ENCODE peak calls at places on chromosomes 1 and 21, in ten cellular contexts. F is Peyer's patch, A is heart right ventricle, V is WTC11, H is GM23338, Q is AG09309, R is adrenal gland, D is endothelial cell, O is H9, N is type B pancreatic cell. L is an unnamed sample.

GRCh38 chr1:226172589-226172988 is 14.0 kb downstream of the ACBD3 start:
- DNase-seq in N (no peak), R (no peak), D (no peak), F (no peak), Q (no peak), V (no peak), H (no peak), A (no peak), O (no peak), L (no peak)

GRCh38 chr1:214404154-214404553 is 123.2 kb downstream of the SMYD2 start:
- DNase-seq in O (no peak), V (no peak), D (no peak), N (no peak), F (no peak), Q (no peak), A (no peak), H (no peak), R (no peak), L (no peak)

GRCh38 chr1:221419513-221420088 is 322.3 kb downstream of the DUSP10 start:
- DNase-seq in V (no peak), Q (peak), H (no peak), D (no peak), A (no peak), N (no peak), O (no peak), F (no peak), R (no peak), L (no peak)

GRCh38 chr1:230243583-230244377 is 176.7 kb downstream of the GALNT2 start:
- DNase-seq in A (no peak), V (no peak), R (no peak), N (no peak), O (no peak), H (no peak), Q (no peak), D (no peak), F (no peak), L (no peak)

GRCh38 chr21:42474982-42475381 is 21.0 kb downstream of the RSPH1 start:
- DNase-seq in O (no peak), N (no peak), R (no peak), V (no peak), F (no peak), A (no peak), D (no peak), Q (no peak), H (no peak), L (no peak)

GRCh38 chr1:9305216-9305615 is 12.5 kb downstream of the SPSB1 start:
- DNase-seq in H (no peak), D (no peak), R (no peak), Q (no peak), V (no peak), F (no peak), N (no peak), A (no peak), O (no peak), L (no peak)

GRCh38 chr21:36699026-36699545 is at the start of gene SIM2:
- DNase-seq in F (no peak), Q (no peak), O (peak), R (no peak), N (no peak), V (peak), D (peak), A (no peak), H (peak), L (no peak)

GRCh38 chr1:27973771-27974452 is 14.1 kb downstream of the XKR8 start:
- DNase-seq in N (no peak), Q (no peak), D (no peak), H (no peak), F (no peak), R (no peak), O (no peak), A (no peak), V (no peak), L (no peak)

GRCh38 chr1:77762072-77762476 is 2.4 kb upstream of the USP33 start:
- DNase-seq in H (no peak), V (no peak), Q (no peak), D (no peak), R (no peak), O (no peak), F (no peak), A (no peak), N (no peak), L (no peak)

GRCh38 chr1:209435654-209436566 is 147.6 kb upstream of the CAMK1G start:
- DNase-seq in V (peak), F (peak), R (peak), N (peak), Q (peak), A (peak), O (peak), H (peak), D (peak), L (peak)

GRCh38 chr21:41876396-41876795 is 2.7 kb downstream of the PRDM15 start:
- DNase-seq in N (no peak), D (no peak), O (no peak), Q (no peak), H (no peak), A (no peak), V (no peak), F (no peak), R (no peak), L (no peak)

GRCh38 chr1:11488201-11488770 is 9.3 kb downstream of the DISP3 start:
- DNase-seq in Q (no peak), F (no peak), O (no peak), R (no peak), H (no peak), V (peak), N (no peak), D (no peak), A (no peak), L (no peak)

GRCh38 chr1:26844389-26844788 is 17.9 kb downstream of the ZDHHC18 start:
- DNase-seq in N (no peak), O (no peak), Q (no peak), D (no peak), R (no peak), A (no peak), H (no peak), F (no peak), V (no peak), L (no peak)

GRCh38 chr21:42939581-42940413 is 14.4 kb upstream of the ERVH48-1 start:
- DNase-seq in H (no peak), R (peak), F (no peak), A (peak), D (no peak), N (no peak), Q (peak), O (no peak), V (peak), L (no peak)

GRCh38 chr1:94101613-94101940 is 19.4 kb downstream of the ABCA4 start:
- DNase-seq in R (no peak), V (no peak), N (no peak), A (no peak), D (no peak), H (no peak), O (no peak), F (no peak), Q (no peak), L (no peak)

GRCh38 chr1:44616284-44616990 is 57.8 kb downstream of the TMEM53 start:
- DNase-seq in Q (no peak), A (no peak), O (no peak), D (no peak), R (no peak), N (no peak), V (no peak), F (no peak), H (no peak), L (no peak)

GRCh38 chr1:55203064-55203463 is 12.1 kb downstream of the USP24 start:
- DNase-seq in F (no peak), Q (no peak), H (no peak), O (no peak), A (no peak), V (no peak), N (no peak), R (no peak), D (no peak), L (peak)

GRCh38 chr21:21387891-21388290 is 389.7 kb downstream of the NCAM2 start:
- DNase-seq in A (no peak), R (no peak), H (no peak), N (no peak), D (no peak), F (no peak), Q (no peak), O (no peak), V (no peak), L (no peak)

GRCh38 chr21:29196664-29197052 is 66.2 kb downstream of the MAP3K7CL start:
- DNase-seq in Q (no peak), D (no peak), O (no peak), F (no peak), R (no peak), A (no peak), N (no peak), V (no peak), H (no peak), L (no peak)

GRCh38 chr21:21715286-21715969 is 717.2 kb downstream of the NCAM2 start:
- DNase-seq in Q (no peak), R (no peak), H (no peak), O (no peak), V (no peak), D (no peak), F (no peak), N (no peak), A (no peak), L (no peak)

GRCh38 chr1:226710501-226710900 is 28.6 kb downstream of the ITPKB start:
- DNase-seq in V (no peak), Q (no peak), A (no peak), H (no peak), D (no peak), N (no peak), O (no peak), R (no peak), F (no peak), L (no peak)

GRCh38 chr1:39964552-39964951 is 9.6 kb downstream of the MFSD2A start:
- DNase-seq in A (no peak), H (no peak), R (no peak), O (no peak), V (no peak), N (no peak), Q (no peak), D (no peak), F (no peak), L (no peak)

GRCh38 chr1:1085171-1085841 is 11.2 kb upstream of the RNF223 start:
- DNase-seq in N (peak), A (peak), H (no peak), O (no peak), V (no peak), R (peak), D (no peak), Q (no peak), F (peak), L (no peak)

GRCh38 chr1:214505134-214505533 is 46.3 kb downstream of the PTPN14 start:
- DNase-seq in N (no peak), Q (no peak), H (peak), A (no peak), D (no peak), R (no peak), F (no peak), O (peak), V (no peak), L (no peak)

GRCh38 chr1:57327331-57327730 is 96.5 kb downstream of the DAB1 start:
- DNase-seq in Q (no peak), H (no peak), O (no peak), N (no peak), V (no peak), R (no peak), F (no peak), D (no peak), A (no peak), L (no peak)

GRCh38 chr1:179091691-179092165 is 9.9 kb downstream of the TOR3A start:
- DNase-seq in D (no peak), H (no peak), O (no peak), R (peak), Q (peak), F (no peak), V (no peak), A (peak), N (no peak), L (no peak)

GRCh38 chr1:230175839-230176238 is 108.8 kb downstream of the GALNT2 start:
- DNase-seq in R (no peak), O (peak), V (no peak), D (no peak), A (no peak), H (no peak), Q (no peak), N (no peak), F (no peak), L (no peak)

GRCh38 chr1:208004851-208005250 is 93.9 kb upstream of the CD34 start:
- DNase-seq in F (no peak), Q (no peak), D (no peak), H (no peak), R (no peak), A (no peak), N (no peak), O (no peak), V (no peak), L (no peak)

GRCh38 chr1:180166436-180166800 is 11.7 kb downstream of the QSOX1 start:
- DNase-seq in D (no peak), V (no peak), A (no peak), O (no peak), F (no peak), H (no peak), R (no peak), N (no peak), Q (no peak), L (no peak)

GRCh38 chr1:161502641-161503393 is 2.4 kb upstream of the FCGR2A start:
- DNase-seq in N (no peak), Q (peak), V (no peak), H (no peak), D (no peak), O (no peak), R (no peak), A (no peak), F (no peak), L (no peak)

GRCh38 chr1:61087574-61087973 is 5.2 kb downstream of the NFIA start:
- DNase-seq in V (no peak), A (no peak), Q (no peak), H (no peak), F (no peak), O (no peak), N (no peak), D (no peak), R (no peak), L (no peak)

GRCh38 chr1:217674330-217674729 is 43.2 kb downstream of the SPATA17 start:
- DNase-seq in R (no peak), O (peak), V (no peak), H (peak), A (no peak), D (no peak), F (no peak), Q (no peak), N (no peak), L (no peak)

GRCh38 chr1:218642033-218642954 is 297.2 kb downstream of the TGFB2 start:
- DNase-seq in O (no peak), N (no peak), R (no peak), D (no peak), F (no peak), Q (peak), H (no peak), A (no peak), V (no peak), L (no peak)

GRCh38 chr1:90000934-90001676 is 6.2 kb downstream of the ZNF326 start:
- DNase-seq in V (no peak), A (no peak), D (no peak), N (no peak), R (no peak), O (no peak), Q (no peak), F (no peak), H (peak), L (no peak)

GRCh38 chr1:66386712-66387111 is 147.2 kb upstream of the SGIP1 start:
- DNase-seq in H (no peak), N (no peak), V (no peak), D (no peak), F (no peak), O (no peak), Q (no peak), R (no peak), A (no peak), L (no peak)

GRCh38 chr1:119008483-119009299 is 20.5 kb upstream of the TBX15 start:
- DNase-seq in R (peak), H (peak), N (no peak), Q (no peak), D (peak), V (no peak), F (no peak), O (peak), A (peak), L (no peak)

GRCh38 chr1:28737245-28738137 is 751 bp downstream of the YTHDF2 start:
- DNase-seq in R (peak), N (no peak), Q (no peak), H (peak), V (peak), F (peak), A (peak), D (peak), O (peak), L (peak)

GRCh38 chr1:3027611-3028371 is 6.5 kb downstream of the ACTRT2 start:
- DNase-seq in H (no peak), R (no peak), O (no peak), F (peak), N (peak), A (no peak), V (no peak), D (no peak), Q (no peak), L (no peak)
- TF ChIP-seq CTCF in H (no peak), R (no peak), O (no peak), F (no peak), N (no peak), A (no peak), V (no peak), D (no peak), Q (no peak), L (no peak)

GRCh38 chr1:206880310-206880709 is 14.9 kb downstream of the IL20 start:
- DNase-seq in N (no peak), D (no peak), O (no peak), F (no peak), Q (no peak), H (no peak), A (no peak), V (no peak), R (no peak), L (no peak)

GRCh38 chr1:206883876-206884275 is 13.4 kb upstream of the IL24 start:
- DNase-seq in H (no peak), Q (no peak), A (no peak), R (no peak), F (no peak), N (no peak), D (no peak), V (no peak), O (no peak), L (no peak)

GRCh38 chr1:206883160-206883559 is 14.1 kb upstream of the IL24 start:
- DNase-seq in A (no peak), D (no peak), N (no peak), R (no peak), H (no peak), F (no peak), V (no peak), O (no peak), Q (no peak), L (no peak)

GRCh38 chr1:206885341-206886060 is 11.7 kb upstream of the IL24 start:
- DNase-seq in F (no peak), R (no peak), N (no peak), H (no peak), V (no peak), O (no peak), Q (no peak), A (no peak), D (no peak), L (no peak)

GRCh38 chr1:206882555-206882954 is 14.7 kb upstream of the IL24 start:
- DNase-seq in D (no peak), Q (no peak), A (no peak), V (no peak), N (no peak), R (no peak), F (no peak), O (no peak), H (peak), L (no peak)
- TF ChIP-seq CTCF in D (peak), Q (no peak), A (no peak), V (peak), N (peak), R (no peak), F (no peak), O (peak), H (peak), L (peak)

GRCh38 chr1:25590096-25590824 is 26.3 kb upstream of the MAN1C1 start:
- DNase-seq in F (no peak), A (peak), N (no peak), R (no peak), D (no peak), V (no peak), Q (no peak), H (no peak), O (no peak), L (no peak)
- TF ChIP-seq CTCF in F (no peak), A (no peak), N (peak), R (peak), D (no peak), V (no peak), Q (no peak), H (no peak), O (peak), L (no peak)

GRCh38 chr1:234125283-234125682 is 220.8 kb downstream of the SLC35F3 start:
- DNase-seq in R (no peak), A (no peak), F (no peak), D (peak), H (peak), Q (no peak), O (peak), N (no peak), V (peak), L (peak)
- TF ChIP-seq CTCF in R (no peak), A (no peak), F (no peak), D (peak), H (peak), Q (peak), O (peak), N (peak), V (peak), L (peak)

DNA sequence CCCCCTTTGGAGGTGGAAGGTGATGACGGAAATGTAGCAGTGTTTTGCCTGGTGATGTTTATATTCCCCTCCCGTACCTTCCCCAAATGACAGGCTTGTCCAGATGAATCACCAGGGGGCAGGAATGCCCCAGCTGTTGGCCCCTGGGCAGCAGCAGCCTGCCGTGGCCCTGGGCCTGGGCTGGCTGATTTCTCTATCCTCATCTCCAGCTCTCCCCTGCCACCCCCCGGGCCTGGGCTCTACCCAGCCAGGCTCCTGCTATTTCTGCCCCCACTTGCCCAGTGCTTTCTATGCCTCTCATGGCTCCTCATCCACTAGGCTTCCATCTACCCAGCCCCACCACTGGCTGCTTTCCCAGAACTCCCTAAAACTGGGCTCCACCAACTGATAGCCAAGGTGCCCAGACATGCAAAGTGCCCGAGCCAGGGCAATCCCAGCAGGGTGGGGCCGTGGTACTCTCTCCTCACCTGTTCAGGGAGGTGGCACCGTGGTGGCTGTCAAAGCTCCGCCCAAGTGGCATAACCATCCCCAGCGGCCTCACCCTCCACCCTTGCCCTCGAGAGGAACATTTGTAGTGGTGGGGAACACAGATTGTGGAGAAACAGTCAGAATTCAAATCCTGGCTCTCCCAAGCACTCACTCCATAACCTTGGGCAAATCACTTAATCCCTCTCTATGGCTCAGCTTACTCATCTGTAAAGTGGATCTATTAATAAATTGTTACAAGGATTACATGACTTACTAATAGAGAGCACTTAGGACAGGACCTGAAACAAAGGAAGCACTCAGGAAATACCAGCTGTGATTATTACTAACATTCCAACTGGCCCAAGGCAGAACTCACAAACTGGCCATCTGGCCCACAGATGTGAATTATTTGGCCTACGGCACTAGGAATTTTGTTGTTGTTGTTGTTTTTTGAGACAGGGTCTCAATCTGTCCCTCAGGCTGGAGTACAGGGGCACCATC is 12.8 kb upstream of the ECE1 start:
- DNase-seq in F (peak), D (no peak), A (no peak), Q (peak), V (no peak), H (no peak), O (no peak), R (peak), N (no peak), L (no peak)
- TF ChIP-seq CTCF in F (no peak), D (no peak), A (no peak), Q (peak), V (no peak), H (no peak), O (peak), R (no peak), N (no peak), L (no peak)

GRCh38 chr1:15362096-15362736 is 47.5 kb upstream of the EFHD2 start:
- DNase-seq in F (no peak), H (no peak), Q (no peak), O (no peak), D (no peak), R (no peak), A (no peak), V (no peak), N (no peak), L (no peak)

GRCh38 chr1:15368888-15369287 is 40.8 kb upstream of the EFHD2 start:
- DNase-seq in H (no peak), A (no peak), Q (no peak), R (no peak), F (no peak), O (no peak), D (no peak), V (no peak), N (no peak), L (no peak)

GRCh38 chr1:15360681-15361080 is 49.0 kb upstream of the EFHD2 start:
- DNase-seq in D (no peak), A (no peak), Q (no peak), O (no peak), N (no peak), F (no peak), V (no peak), R (no peak), H (no peak), L (no peak)

GRCh38 chr1:15362737-15363128 is 47.0 kb upstream of the EFHD2 start:
- DNase-seq in R (no peak), O (no peak), N (no peak), V (no peak), Q (no peak), F (no peak), H (no peak), D (no peak), A (no peak), L (no peak)

DNA sequence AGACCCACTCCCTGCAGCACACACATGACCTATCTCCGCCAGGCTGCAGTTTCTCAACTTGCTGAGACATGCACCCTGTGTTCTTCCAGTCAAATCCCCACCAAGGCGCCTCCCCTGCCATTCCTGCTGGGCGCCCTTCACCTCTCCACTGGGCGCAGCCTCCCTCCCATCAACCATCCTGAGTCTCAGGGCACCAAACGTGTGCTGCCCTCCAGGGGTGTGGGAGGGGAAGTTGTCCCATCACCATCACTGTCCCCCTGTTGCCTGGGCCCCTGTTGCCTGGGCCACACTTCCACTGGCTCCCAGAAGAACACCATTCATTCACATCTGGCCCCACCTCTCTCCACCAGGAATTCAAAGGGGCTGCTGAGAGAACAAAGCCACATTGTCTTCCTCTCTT is 44.9 kb upstream of the EFHD2 start:
- DNase-seq in D (no peak), V (no peak), F (no peak), H (peak), Q (no peak), A (no peak), R (no peak), O (peak), N (no peak), L (peak)
- TF ChIP-seq CTCF in D (no peak), V (no peak), F (no peak), H (peak), Q (no peak), A (no peak), R (no peak), O (peak), N (no peak), L (no peak)